ENCODE peak calls at places on chromosomes 1 and 21, in eight cellular contexts. O is NCI-H774, M is body of pancreas, J is activated gamma-delta T cell treated with Interleukin-2 at 50 U/mL for 16 hours, R is fibroblast of the conjunctiva, E is HFF-Myc, N is bronchial epithelial cell, U is activated T-helper 1 cell treated with Interleukin-2 at 50 U/mL for 16 hours. H is an unnamed sample.

GRCh38 chr21:32307706-32308105 is 9.1 kb downstream of the MRAP start:
- DNase-seq in O (no peak), M (no peak), J (no peak), R (peak), E (no peak), N (no peak), U (no peak), H (no peak)

GRCh38 chr1:63261736-63262142 is 60.6 kb upstream of the FOXD3 start:
- DNase-seq in O (no peak), M (no peak), J (no peak), R (peak), E (peak), N (no peak), U (no peak), H (no peak)

GRCh38 chr1:15220825-15221431 is 26.1 kb upstream of the FHAD1 start:
- DNase-seq in O (no peak), M (no peak), J (no peak), R (no peak), E (no peak), N (no peak), U (no peak), H (no peak)

GRCh38 chr1:78210167-78210566 is 164.4 kb downstream of the GIPC2 start:
- DNase-seq in O (no peak), M (no peak), J (no peak), R (no peak), E (peak), N (peak), U (no peak), H (no peak)

GRCh38 chr1:212595787-212596714 is 12.5 kb upstream of the ATF3 start:
- DNase-seq in O (peak), M (peak), J (no peak), R (peak), E (peak), N (peak), U (no peak), H (no peak)

GRCh38 chr1:219542828-219543518 is 69.9 kb downstream of the ZC3H11B start:
- DNase-seq in O (no peak), M (no peak), J (no peak), R (no peak), E (no peak), N (peak), U (no peak), H (no peak)

GRCh38 chr1:6476483-6476882 is 10.5 kb upstream of the TNFRSF25 start:
- DNase-seq in O (no peak), M (no peak), J (no peak), R (no peak), E (no peak), N (no peak), U (no peak), H (no peak)

GRCh38 chr21:16741228-16741665 is 771.6 kb upstream of the CXADR start:
- DNase-seq in O (no peak), M (no peak), J (no peak), R (no peak), E (no peak), N (no peak), U (no peak), H (no peak)

GRCh38 chr1:168506204-168506819 is 37.5 kb downstream of the XCL2 start:
- DNase-seq in O (no peak), M (no peak), J (no peak), R (peak), E (no peak), N (peak), U (no peak), H (no peak)

GRCh38 chr21:20617130-20617529 is 381.1 kb upstream of the NCAM2 start:
- DNase-seq in O (peak), M (no peak), J (no peak), R (no peak), E (no peak), N (no peak), U (no peak), H (no peak)

GRCh38 chr1:112466078-112466660 is 42.6 kb upstream of the WNT2B start:
- DNase-seq in O (peak), M (peak), J (peak), R (peak), E (peak), N (peak), U (peak), H (peak)

GRCh38 chr1:227895828-227896685 is 51.7 kb downstream of the WNT9A start:
- DNase-seq in O (no peak), M (peak), J (peak), R (no peak), E (no peak), N (peak), U (no peak), H (peak)

GRCh38 chr21:30348506-30348905 is at the start of gene KRTAP23-1:
- DNase-seq in O (no peak), M (no peak), J (no peak), R (no peak), E (no peak), N (no peak), U (no peak), H (no peak)

GRCh38 chr1:14932034-14932638 is 221.4 kb upstream of the TMEM51 start:
- DNase-seq in O (no peak), M (no peak), J (no peak), R (no peak), E (no peak), N (no peak), U (no peak), H (no peak)

GRCh38 chr1:212635141-212635601 is 26.6 kb downstream of the ATF3 start:
- DNase-seq in O (no peak), M (no peak), J (no peak), R (peak), E (no peak), N (no peak), U (no peak), H (no peak)

GRCh38 chr1:228666686-228667085 is 68.6 kb upstream of the RHOU start:
- DNase-seq in O (no peak), M (no peak), J (no peak), R (no peak), E (no peak), N (no peak), U (no peak), H (no peak)

GRCh38 chr1:239960387-239960786 is 131.3 kb upstream of the FMN2 start:
- DNase-seq in O (no peak), M (no peak), J (no peak), R (no peak), E (no peak), N (no peak), U (no peak), H (no peak)

GRCh38 chr1:12555411-12556367 is 62.3 kb downstream of the DHRS3 start:
- DNase-seq in O (no peak), M (no peak), J (no peak), R (no peak), E (no peak), N (no peak), U (no peak), H (no peak)

GRCh38 chr1:172969611-172970010 is 81.1 kb downstream of the TNFSF18 start:
- DNase-seq in O (no peak), M (no peak), J (no peak), R (no peak), E (no peak), N (no peak), U (no peak), H (no peak)

GRCh38 chr1:108861566-108861965 is 4.7 kb upstream of the AKNAD1 start:
- DNase-seq in O (no peak), M (no peak), J (no peak), R (no peak), E (no peak), N (no peak), U (no peak), H (no peak)

GRCh38 chr1:205048382-205048781 is 5.4 kb downstream of the CNTN2 start:
- DNase-seq in O (no peak), M (no peak), J (no peak), R (no peak), E (no peak), N (no peak), U (no peak), H (no peak)

GRCh38 chr1:211811126-211811525 is 19.4 kb downstream of the LPGAT1 start:
- DNase-seq in O (no peak), M (no peak), J (no peak), R (no peak), E (no peak), N (no peak), U (no peak), H (no peak)

GRCh38 chr1:183203094-183203493 is 17.0 kb downstream of the LAMC2 start:
- DNase-seq in O (no peak), M (no peak), J (no peak), R (no peak), E (no peak), N (no peak), U (no peak), H (no peak)

GRCh38 chr21:44418108-44418875 is 37.0 kb upstream of the LRRC3 start:
- DNase-seq in O (no peak), M (peak), J (no peak), R (no peak), E (no peak), N (no peak), U (no peak), H (no peak)

GRCh38 chr1:147236448-147236847 is 6.0 kb upstream of the CHD1L start:
- DNase-seq in O (no peak), M (no peak), J (no peak), R (no peak), E (no peak), N (no peak), U (no peak), H (no peak)

GRCh38 chr1:48853006-48853405 is 76.3 kb upstream of the BEND5 start:
- DNase-seq in O (no peak), M (no peak), J (no peak), R (peak), E (peak), N (peak), U (no peak), H (no peak)

GRCh38 chr1:183590225-183591191 is at the start of gene NCF2:
- DNase-seq in O (no peak), M (no peak), J (no peak), R (no peak), E (no peak), N (peak), U (no peak), H (peak)

GRCh38 chr1:30506785-30507312 is 216.5 kb downstream of the MATN1 start:
- DNase-seq in O (no peak), M (no peak), J (no peak), R (no peak), E (no peak), N (no peak), U (no peak), H (no peak)

GRCh38 chr21:32977216-32977615 is 48.5 kb upstream of the OLIG2 start:
- DNase-seq in O (no peak), M (no peak), J (no peak), R (no peak), E (no peak), N (no peak), U (no peak), H (no peak)

GRCh38 chr21:44304846-44305245 is 5.0 kb downstream of the PFKL start:
- DNase-seq in O (no peak), M (no peak), J (peak), R (peak), E (no peak), N (peak), U (no peak), H (peak)

GRCh38 chr1:223714849-223715709 is 2.7 kb downstream of the CAPN2 start:
- DNase-seq in O (no peak), M (no peak), J (no peak), R (no peak), E (peak), N (peak), U (no peak), H (no peak)

GRCh38 chr1:56258395-56258794 is 321.0 kb downstream of the PLPP3 start:
- DNase-seq in O (no peak), M (no peak), J (no peak), R (no peak), E (no peak), N (no peak), U (no peak), H (no peak)

GRCh38 chr1:198212126-198212525 is 55.3 kb downstream of the NEK7 start:
- DNase-seq in O (no peak), M (no peak), J (no peak), R (no peak), E (no peak), N (no peak), U (no peak), H (no peak)